ENCODE peak calls at places on chromosomes 7 and 10, in five cellular contexts. G is body of pancreas; D is CD8-positive, alpha-beta T cell; E is AG04450; V is vagina. C is an unnamed sample.
A peak's percentile ranks its signal among the peaks of the same experiment; 100 is the strongest.

GRCh38 chr7:36884863-36885262 is 160.6 kb upstream of the AOAH start:
- DNase-seq in G (no peak), D (no peak), E (no peak), V (no peak), C (no peak)

GRCh38 chr10:31808258-31809218 is 120.1 kb downstream of the ARHGAP12 start:
- DNase-seq in G (no peak), D (no peak), E (peak; percentile 48), V (no peak), C (peak; percentile 48)

GRCh38 chr10:62813981-62814380 is 2.2 kb downstream of the EGR2 start:
- DNase-seq in G (no peak), D (no peak), E (no peak), V (no peak), C (no peak)

GRCh38 chr10:115801987-115802386 is 471.0 kb downstream of the GFRA1 start:
- DNase-seq in G (no peak), D (no peak), E (no peak), V (no peak), C (no peak)

GRCh38 chr7:108418941-108419340 is 37.3 kb downstream of the NRCAM start:
- DNase-seq in G (no peak), D (no peak), E (no peak), V (no peak), C (no peak)

GRCh38 chr7:156892086-156892800 is 740 bp downstream of the LMBR1 start:
- DNase-seq in G (peak; percentile 49), D (peak; percentile 74), E (no peak), V (no peak), C (peak; percentile 70)

GRCh38 chr7:136677456-136678365 is 190.7 kb upstream of the CHRM2 start:
- DNase-seq in G (no peak), D (no peak), E (no peak), V (no peak), C (no peak)

GRCh38 chr7:142774826-142775225 is 4.1 kb downstream of the PRSS2 start:
- DNase-seq in G (peak; percentile 69), D (no peak), E (no peak), V (no peak), C (no peak)

GRCh38 chr7:128114806-128115205 is 83.6 kb upstream of the LRRC4 start:
- DNase-seq in G (no peak), D (peak; percentile 13), E (no peak), V (no peak), C (no peak)

GRCh38 chr7:15557686-15558085 is 4.1 kb downstream of the AGMO start:
- DNase-seq in G (no peak), D (no peak), E (no peak), V (no peak), C (no peak)

GRCh38 chr10:44949127-44949802 is 10.3 kb upstream of the RASSF4 start:
- DNase-seq in G (peak; percentile 4), D (peak; percentile 29), E (no peak), V (no peak), C (no peak)

GRCh38 chr10:27526242-27526641 is 22.1 kb downstream of the RAB18 start:
- DNase-seq in G (no peak), D (no peak), E (no peak), V (no peak), C (no peak)

GRCh38 chr7:11716185-11716584 is 115.8 kb downstream of the THSD7A start:
- DNase-seq in G (peak; percentile 42), D (no peak), E (no peak), V (no peak), C (no peak)

GRCh38 chr10:124296121-124296812 is 122.5 kb downstream of the OAT start:
- DNase-seq in G (no peak), D (no peak), E (no peak), V (no peak), C (no peak)

GRCh38 chr10:9198611-9199010 is 1144.1 kb downstream of the GATA3 start:
- DNase-seq in G (no peak), D (no peak), E (peak; percentile 62), V (no peak), C (no peak)

GRCh38 chr7:111094387-111094786 is 3.5 kb downstream of the LRRN3 start:
- DNase-seq in G (no peak), D (no peak), E (no peak), V (no peak), C (no peak)

GRCh38 chr7:128454808-128455555 is 696 bp upstream of the HILPDA start:
- DNase-seq in G (no peak), D (no peak), E (no peak), V (no peak), C (no peak)

GRCh38 chr7:30556854-30557644 is 37.6 kb upstream of the GARS1 start:
- DNase-seq in G (no peak), D (no peak), E (no peak), V (no peak), C (no peak)

GRCh38 chr7:50304911-50305621 is 550 bp downstream of the IKZF1 start:
- DNase-seq in G (no peak), D (peak; percentile 83), E (no peak), V (no peak), C (peak; percentile 73)

GRCh38 chr10:129031233-129032150 is 435.5 kb upstream of the MGMT start:
- DNase-seq in G (peak; percentile 48), D (peak; percentile 76), E (no peak), V (no peak), C (peak; percentile 47)

GRCh38 chr7:44622342-44623151 is 16.1 kb downstream of the OGDH start:
- DNase-seq in G (no peak), D (no peak), E (no peak), V (no peak), C (no peak)

GRCh38 chr7:100208911-100209408 is 10.8 kb upstream of the PVRIG start:
- DNase-seq in G (no peak), D (no peak), E (no peak), V (no peak), C (peak; percentile 37)

GRCh38 chr7:30485667-30486066 is 7.1 kb upstream of the NOD1 start:
- DNase-seq in G (no peak), D (no peak), E (no peak), V (no peak), C (no peak)

GRCh38 chr7:80526472-80526871 is 14.6 kb upstream of the GNAT3 start:
- DNase-seq in G (no peak), D (no peak), E (no peak), V (no peak), C (no peak)
- H3K4me3 ChIP-seq in G (no peak overlapping the region), D (no peak overlapping the region), E (no peak overlapping the region), V (no peak overlapping the region), C (no peak overlapping the region)

GRCh38 chr10:119686465-119687191 is 35.4 kb downstream of the BAG3 start:
- DNase-seq in G (peak; percentile 71), D (peak; percentile 84), E (peak; percentile 69), V (no peak), C (peak; percentile 76)
- H3K4me3 ChIP-seq in G (no peak overlapping the region), D (peak overlapping the region; percentile 42), E (peak overlapping the region; percentile 54), V (peak overlapping the region; percentile 35), C (no peak overlapping the region)

GRCh38 chr7:3551536-3551935 is 250.5 kb downstream of the SDK1 start:
- DNase-seq in G (no peak), D (no peak), E (no peak), V (no peak), C (no peak)

GRCh38 chr7:3544202-3544601 is 243.2 kb downstream of the SDK1 start:
- DNase-seq in G (no peak), D (no peak), E (no peak), V (no peak), C (no peak)

GRCh38 chr7:3552499-3552898 is 251.4 kb downstream of the SDK1 start:
- DNase-seq in G (no peak), D (no peak), E (no peak), V (no peak), C (no peak)

GRCh38 chr7:3549598-3549997 is 248.5 kb downstream of the SDK1 start:
- DNase-seq in G (no peak), D (no peak), E (no peak), V (no peak), C (no peak)

GRCh38 chr7:3548815-3549214 is 247.8 kb downstream of the SDK1 start:
- DNase-seq in G (no peak), D (no peak), E (no peak), V (no peak), C (no peak)
- H3K4me3 ChIP-seq in G (no peak overlapping the region), D (no peak overlapping the region), E (no peak overlapping the region), V (no peak overlapping the region), C (no peak overlapping the region)

GRCh38 chr10:10794776-10795175 is 222.9 kb upstream of the CELF2 start:
- DNase-seq in G (no peak), D (no peak), E (no peak), V (no peak), C (no peak)

GRCh38 chr10:10788761-10789160 is 228.9 kb upstream of the CELF2 start:
- DNase-seq in G (no peak), D (no peak), E (no peak), V (no peak), C (no peak)

GRCh38 chr10:10792681-10793080 is 225.0 kb upstream of the CELF2 start:
- DNase-seq in G (no peak), D (no peak), E (peak; percentile 69), V (no peak), C (no peak)

GRCh38 chr10:10794056-10794455 is 223.6 kb upstream of the CELF2 start:
- DNase-seq in G (no peak), D (no peak), E (no peak), V (no peak), C (no peak)

DNA sequence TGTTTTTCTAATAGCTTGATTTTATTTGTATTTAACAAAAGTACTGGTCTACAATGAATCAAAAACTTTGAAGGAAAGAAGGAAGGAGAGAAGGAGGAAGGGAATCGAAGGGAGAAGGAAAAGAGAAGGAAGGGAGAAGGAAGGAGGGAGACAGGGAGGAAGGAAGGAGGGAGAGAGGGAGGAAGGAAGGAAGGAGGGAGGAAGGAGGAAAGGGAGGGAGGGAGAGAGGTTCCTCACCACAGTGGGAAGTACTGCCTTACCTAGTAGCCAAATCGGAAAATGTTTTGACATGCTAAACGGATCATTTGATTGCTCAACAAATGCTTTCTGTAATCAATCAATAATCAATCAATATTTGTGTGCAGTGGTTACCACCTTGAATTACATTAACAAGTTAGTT is 225.8 kb upstream of the CELF2 start:
- DNase-seq in G (no peak), D (no peak), E (no peak), V (no peak), C (no peak)
- H3K4me3 ChIP-seq in G (no peak overlapping the region), D (no peak overlapping the region), E (no peak overlapping the region), V (no peak overlapping the region), C (no peak overlapping the region)

GRCh38 chr10:79266543-79267312 is 80.5 kb upstream of the PPIF start:
- DNase-seq in G (no peak), D (no peak), E (peak; percentile 74), V (no peak), C (no peak)
- H3K4me3 ChIP-seq in G (no peak overlapping the region), D (no peak overlapping the region), E (no peak overlapping the region), V (no peak overlapping the region), C (no peak overlapping the region)

DNA sequence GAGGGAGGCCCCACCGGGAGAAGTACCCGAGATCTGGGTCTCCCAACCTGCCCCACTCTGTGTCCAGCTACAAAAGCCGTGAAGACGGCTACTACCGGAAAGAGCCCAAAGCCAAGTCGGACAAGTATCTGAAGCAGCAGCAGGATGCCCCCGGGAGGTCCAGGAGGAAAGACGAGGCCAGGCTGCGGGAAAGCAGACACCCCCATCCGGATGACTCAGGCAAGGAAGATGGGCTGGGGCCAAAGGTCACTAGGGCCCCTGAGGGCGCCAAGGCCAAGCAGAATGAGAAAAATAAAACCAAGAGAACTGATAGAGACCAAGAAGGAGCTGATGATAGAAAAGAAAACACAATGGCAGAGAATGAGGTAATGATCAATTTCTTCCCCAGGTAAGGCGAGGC is 59.1 kb upstream of the PDCD4 start:
- DNase-seq in G (no peak), D (no peak), E (no peak), V (no peak), C (no peak)
- H3K4me3 ChIP-seq in G (no peak overlapping the region), D (no peak overlapping the region), E (no peak overlapping the region), V (no peak overlapping the region), C (no peak overlapping the region)

C was measured in CD4-positive, alpha-beta memory T cell.